ENCODE peak calls at places on chromosomes 5 and 9, in nine cellular contexts. R is fibroblast of the aortic adventitia; H is neuronal stem cell; L is ELR; Y is heart left ventricle; P is PC-3; T is cardiac muscle cell; X is CD8-positive, alpha-beta memory T cell; E is posterior vena cava. Q is an unnamed sample.

GRCh38 chr5:112929336-112930081 is 7.5 kb upstream of the REEP5 start:
- DNase-seq in R (no peak), H (no peak), L (no peak), Y (no peak), P (peak; percentile 56), T (no peak), X (no peak), E (no peak), Q (no peak)

GRCh38 chr5:87099246-87099914 is 168.3 kb upstream of the RASA1 start:
- DNase-seq in R (no peak), H (no peak), L (no peak), Y (no peak), P (peak; percentile 98), T (no peak), X (no peak), E (no peak), Q (no peak)

GRCh38 chr9:81380504-81380903 is 308.8 kb downstream of the TLE1 start:
- DNase-seq in R (no peak), H (no peak), L (no peak), Y (no peak), P (no peak), T (no peak), X (no peak), E (no peak), Q (no peak)

GRCh38 chr5:156582193-156582598 is 255.2 kb downstream of the SGCD start:
- DNase-seq in R (no peak), H (no peak), L (no peak), Y (no peak), P (no peak), T (no peak), X (no peak), E (no peak), Q (no peak)

GRCh38 chr5:75010838-75011237 is 41.5 kb downstream of the GCNT4 start:
- DNase-seq in R (no peak), H (no peak), L (no peak), Y (no peak), P (no peak), T (no peak), X (no peak), E (no peak), Q (no peak)

GRCh38 chr5:126513302-126513701 is 81.7 kb downstream of the ALDH7A1 start:
- DNase-seq in R (no peak), H (no peak), L (no peak), Y (no peak), P (no peak), T (no peak), X (no peak), E (no peak), Q (no peak)

GRCh38 chr5:106312360-106312759 is 1358.4 kb downstream of the EFNA5 start:
- DNase-seq in R (peak; percentile 18), H (no peak), L (peak; percentile 66), Y (no peak), P (peak; percentile 75), T (no peak), X (no peak), E (no peak), Q (no peak)

GRCh38 chr9:134189167-134189474 is 24.8 kb upstream of the RNU6ATAC start:
- DNase-seq in R (no peak), H (no peak), L (no peak), Y (peak; percentile 36), P (no peak), T (no peak), X (no peak), E (peak; percentile 66), Q (no peak)

GRCh38 chr5:160363661-160364060 is 6.8 kb downstream of the C1QTNF2 start:
- DNase-seq in R (no peak), H (peak; percentile 14), L (no peak), Y (no peak), P (no peak), T (no peak), X (no peak), E (peak; percentile 72), Q (no peak)

GRCh38 chr5:147576646-147577535 is 67.0 kb upstream of the DPYSL3 start:
- DNase-seq in R (peak; percentile 60), H (no peak), L (peak; percentile 62), Y (no peak), P (peak; percentile 77), T (peak; percentile 52), X (no peak), E (peak; percentile 89), Q (no peak)

GRCh38 chr9:130144703-130145102 is 27.5 kb upstream of the NCS1 start:
- DNase-seq in R (no peak), H (no peak), L (no peak), Y (no peak), P (no peak), T (no peak), X (no peak), E (no peak), Q (no peak)

GRCh38 chr5:520196-520849 is 3.9 kb downstream of the SLC9A3 start:
- DNase-seq in R (no peak), H (no peak), L (no peak), Y (no peak), P (no peak), T (no peak), X (no peak), E (no peak), Q (no peak)

GRCh38 chr5:176670449-176670848 is 23.2 kb downstream of the TSPAN17 start:
- DNase-seq in R (no peak), H (no peak), L (no peak), Y (peak; percentile 23), P (no peak), T (no peak), X (no peak), E (no peak), Q (no peak)

GRCh38 chr5:144958002-144958401 is 787.3 kb downstream of the KCTD16 start:
- DNase-seq in R (no peak), H (no peak), L (no peak), Y (no peak), P (no peak), T (no peak), X (no peak), E (no peak), Q (no peak)

GRCh38 chr5:147453901-147454814 is 55.7 kb downstream of the DPYSL3 start:
- DNase-seq in R (peak; percentile 91), H (peak; percentile 95), L (peak; percentile 93), Y (peak; percentile 93), P (peak; percentile 71), T (peak; percentile 94), X (peak; percentile 44), E (peak; percentile 97), Q (peak; percentile 41)

GRCh38 chr5:18798058-18798457 is 1163.8 kb downstream of the TAF11L14 start:
- DNase-seq in R (no peak), H (no peak), L (no peak), Y (no peak), P (no peak), T (no peak), X (no peak), E (no peak), Q (no peak)

GRCh38 chr5:34535944-34536628 is 120.0 kb upstream of the RAI14 start:
- DNase-seq in R (no peak), H (no peak), L (peak; percentile 17), Y (no peak), P (peak; percentile 68), T (no peak), X (no peak), E (no peak), Q (no peak)

GRCh38 chr9:90175865-90176264 is 466.8 kb downstream of the DIRAS2 start:
- DNase-seq in R (no peak), H (no peak), L (no peak), Y (no peak), P (no peak), T (no peak), X (no peak), E (no peak), Q (no peak)

GRCh38 chr5:139964266-139964993 is 78.7 kb downstream of the NRG2 start:
- DNase-seq in R (no peak), H (no peak), L (no peak), Y (no peak), P (no peak), T (no peak), X (no peak), E (no peak), Q (no peak)

GRCh38 chr9:3740690-3741419 is 215.1 kb upstream of the RFX3 start:
- DNase-seq in R (no peak), H (no peak), L (peak; percentile 81), Y (no peak), P (peak; percentile 79), T (no peak), X (no peak), E (no peak), Q (no peak)

GRCh38 chr5:15694694-15695093 is 194.7 kb downstream of the FBXL7 start:
- DNase-seq in R (peak; percentile 65), H (no peak), L (no peak), Y (no peak), P (no peak), T (no peak), X (no peak), E (no peak), Q (no peak)

GRCh38 chr5:31194892-31195291 is 1.4 kb downstream of the CDH6 start:
- DNase-seq in R (no peak), H (no peak), L (no peak), Y (no peak), P (peak; percentile 56), T (no peak), X (no peak), E (no peak), Q (no peak)

GRCh38 chr5:14172149-14172795 is 29.1 kb downstream of the TRIO start:
- DNase-seq in R (no peak), H (no peak), L (no peak), Y (no peak), P (no peak), T (no peak), X (no peak), E (no peak), Q (no peak)

GRCh38 chr9:129885670-129886106 is 50.4 kb downstream of the USP20 start:
- DNase-seq in R (peak; percentile 89), H (peak; percentile 77), L (peak; percentile 97), Y (peak; percentile 96), P (peak; percentile 91), T (peak; percentile 86), X (peak; percentile 86), E (peak; percentile 99), Q (peak; percentile 80)

GRCh38 chr5:174837919-174838902 is 113.8 kb downstream of the MSX2 start:
- DNase-seq in R (peak; percentile 66), H (no peak), L (no peak), Y (no peak), P (peak; percentile 47), T (peak; percentile 28), X (no peak), E (no peak), Q (no peak)

GRCh38 chr5:88831856-88832255 is 51.1 kb downstream of the MEF2C start:
- DNase-seq in R (no peak), H (no peak), L (no peak), Y (no peak), P (no peak), T (no peak), X (no peak), E (no peak), Q (no peak)

GRCh38 chr9:91734371-91734981 is 215.6 kb downstream of the ROR2 start:
- DNase-seq in R (peak; percentile 73), H (peak; percentile 33), L (peak; percentile 50), Y (peak; percentile 87), P (peak; percentile 56), T (peak; percentile 72), X (peak; percentile 49), E (peak; percentile 91), Q (no peak)

GRCh38 chr5:171700331-171700935 is 85.2 kb upstream of the SMIM23 start:
- DNase-seq in R (peak; percentile 9), H (no peak), L (no peak), Y (no peak), P (no peak), T (no peak), X (no peak), E (no peak), Q (no peak)

GRCh38 chr9:96117398-96118060 is 184.4 kb downstream of the HSD17B3 start:
- DNase-seq in R (no peak), H (no peak), L (no peak), Y (no peak), P (no peak), T (no peak), X (no peak), E (no peak), Q (no peak)

GRCh38 chr5:91266184-91266705 is 116.9 kb downstream of the ARRDC3 start:
- DNase-seq in R (peak; percentile 67), H (no peak), L (peak; percentile 76), Y (no peak), P (peak; percentile 61), T (no peak), X (no peak), E (no peak), Q (no peak)